ENCODE peak calls at places on chromosomes 16 and 17, in nine cellular contexts. A, J, D, C, W, Q, F, Z and T are unnamed samples.

GRCh38 chr17:67151717-67152116 is 93.3 kb downstream of the HELZ start:
- DNase-seq in Z (no peak), Q (peak), C (no peak), D (no peak), F (peak), J (peak), A (peak), W (peak), T (no peak)

GRCh38 chr16:54062361-54063346 is 223.9 kb downstream of the IRX3 start:
- DNase-seq in Q (no peak), D (no peak), F (no peak), W (no peak), A (no peak), J (no peak), Z (no peak), C (no peak), T (no peak)

GRCh38 chr17:1043601-1044251 is 46.8 kb downstream of the TIMM22 start:
- DNase-seq in Z (no peak), W (no peak), A (no peak), C (no peak), Q (no peak), F (no peak), D (no peak), J (no peak), T (no peak)

GRCh38 chr17:70621593-70621992 is 452.3 kb downstream of the KCNJ2 start:
- DNase-seq in Z (no peak), C (peak), D (no peak), J (peak), A (no peak), W (peak), F (peak), Q (peak), T (no peak)

GRCh38 chr16:2159052-2159838 is 3.7 kb downstream of the TRAF7 start:
- DNase-seq in Q (peak), Z (no peak), D (no peak), J (no peak), W (peak), F (peak), A (no peak), C (peak), T (no peak)

GRCh38 chr17:3679186-3680126 is 10.8 kb downstream of the EMC6 start:
- DNase-seq in D (no peak), A (no peak), J (no peak), C (no peak), Q (no peak), W (no peak), F (no peak), Z (no peak), T (no peak)

GRCh38 chr16:3960049-3960809 is 79.7 kb upstream of the CREBBP start:
- DNase-seq in F (no peak), A (no peak), D (no peak), J (no peak), Q (no peak), Z (no peak), C (no peak), W (no peak), T (no peak)

GRCh38 chr17:16987830-16988601 is 16.1 kb upstream of the TNFRSF13B start:
- DNase-seq in F (peak), Z (no peak), C (peak), D (peak), W (peak), J (peak), A (peak), Q (peak), T (no peak)

GRCh38 chr16:30136971-30137601 is 14.1 kb upstream of the MAPK3 start:
- DNase-seq in C (no peak), Q (no peak), F (no peak), J (no peak), Z (no peak), W (peak), D (no peak), A (no peak), T (no peak)

GRCh38 chr17:48547839-48548686 is 3.2 kb upstream of the HOXB2 start:
- DNase-seq in Z (no peak), F (peak), C (no peak), D (peak), W (peak), J (no peak), A (no peak), Q (peak), T (no peak)

GRCh38 chr17:59329558-59330313 is 1.7 kb upstream of the YPEL2 start:
- DNase-seq in J (peak), Z (no peak), D (peak), W (peak), A (peak), F (peak), C (peak), Q (peak), T (no peak)

GRCh38 chr17:7435676-7436555 is 681 bp downstream of the TMEM102 start:
- DNase-seq in D (peak), W (no peak), Q (no peak), Z (peak), C (no peak), A (no peak), F (no peak), J (peak), T (no peak)

GRCh38 chr17:181213-182163 is at the start of gene DOC2B:
- DNase-seq in A (no peak), F (peak), Q (peak), C (no peak), Z (no peak), W (peak), D (no peak), J (peak), T (no peak)

GRCh38 chr17:65029605-65030308 is 26.8 kb downstream of the GNA13 start:
- DNase-seq in C (no peak), D (no peak), A (no peak), W (no peak), Z (no peak), F (no peak), Q (no peak), J (no peak), T (no peak)

GRCh38 chr17:65000798-65001197 is 55.7 kb downstream of the GNA13 start:
- DNase-seq in F (no peak), Z (no peak), W (no peak), C (no peak), D (no peak), Q (no peak), J (no peak), A (no peak), T (no peak)

GRCh38 chr16:50841081-50841886 is 99.4 kb downstream of the CYLD start:
- DNase-seq in F (peak), Q (no peak), J (no peak), W (peak), Z (peak), C (no peak), D (peak), A (no peak), T (peak)

GRCh38 chr16:84876873-84877606 is 57.3 kb downstream of the CRISPLD2 start:
- DNase-seq in W (no peak), Q (no peak), J (no peak), D (no peak), A (no peak), C (no peak), F (no peak), Z (no peak), T (no peak)